ENCODE peak calls at places on chromosomes 1 and 21, in nine cellular contexts. T, Z, C, H, W, J, U, Y and A are unnamed samples.

GRCh38 chr1:234610061-234610581 is at the start of gene IRF2BP2:
- DNase-seq in H (peak), Z (no peak), T (peak), J (peak), Y (peak), W (peak), C (peak), U (peak), A (peak)

GRCh38 chr1:5881526-5882222 is 110.6 kb downstream of the NPHP4 start:
- DNase-seq in W (no peak), C (no peak), H (no peak), J (no peak), Y (no peak), T (no peak), Z (no peak), U (peak), A (no peak)

GRCh38 chr1:157963713-157964112 is 29.7 kb upstream of the KIRREL1 start:
- DNase-seq in Z (no peak), Y (peak), J (peak), U (peak), C (peak), H (peak), W (peak), T (peak), A (no peak)

GRCh38 chr1:178093150-178093957 is 550 bp upstream of the RASAL2 start:
- DNase-seq in T (peak), U (peak), H (peak), C (peak), Y (peak), W (peak), Z (peak), J (peak), A (peak)

GRCh38 chr1:43729816-43730463 is 22.6 kb downstream of the ST3GAL3 start:
- DNase-seq in C (no peak), J (no peak), Y (peak), T (peak), U (no peak), H (no peak), W (no peak), Z (no peak), A (no peak)

GRCh38 chr21:16330340-16331319 is 600.8 kb downstream of the USP25 start:
- DNase-seq in Y (peak), Z (no peak), J (no peak), C (peak), H (peak), W (no peak), T (peak), U (no peak), A (no peak)

GRCh38 chr21:41477641-41478318 is 30.2 kb downstream of the TMPRSS2 start:
- DNase-seq in T (no peak), C (no peak), Y (peak), U (no peak), W (no peak), Z (no peak), J (no peak), H (no peak), A (no peak)

GRCh38 chr1:18955442-18956188 is 861 bp downstream of the IFFO2 start:
- DNase-seq in C (peak), W (no peak), J (peak), U (peak), Y (peak), Z (no peak), H (peak), T (no peak), A (no peak)

GRCh38 chr1:227883073-227883520 is 64.6 kb downstream of the WNT9A start:
- DNase-seq in Z (no peak), J (no peak), Y (no peak), T (no peak), W (peak), H (no peak), C (no peak), U (peak), A (peak)

GRCh38 chr1:27686223-27686990 is 14.4 kb upstream of the IFI6 start:
- DNase-seq in Y (peak), C (no peak), T (no peak), W (no peak), Z (no peak), J (peak), H (no peak), U (no peak), A (no peak)

GRCh38 chr1:159804924-159805323 is 2.8 kb downstream of the FCRL6 start:
- DNase-seq in C (no peak), J (no peak), W (no peak), T (peak), U (no peak), Z (no peak), Y (no peak), H (peak), A (no peak)

GRCh38 chr1:207336559-207337467 is 15.3 kb downstream of the CD55 start:
- DNase-seq in U (no peak), T (peak), Y (no peak), C (no peak), J (no peak), H (peak), Z (no peak), W (no peak), A (no peak)

GRCh38 chr1:157311730-157312269 is 173.6 kb upstream of the ETV3 start:
- DNase-seq in T (no peak), Z (no peak), H (no peak), Y (no peak), U (no peak), W (no peak), C (no peak), J (no peak), A (peak)

GRCh38 chr1:118247593-118247992 is 62.6 kb upstream of the SPAG17 start:
- DNase-seq in T (peak), W (no peak), Z (no peak), Y (peak), C (no peak), H (peak), J (no peak), U (no peak), A (no peak)

GRCh38 chr1:63454269-63454668 is 68.8 kb downstream of the ITGB3BP start:
- DNase-seq in J (no peak), Z (no peak), U (no peak), Y (peak), W (no peak), C (peak), H (peak), T (peak), A (no peak)

GRCh38 chr1:207579436-207579799 is 65.5 kb upstream of the CR1L start:
- DNase-seq in W (no peak), H (peak), Y (peak), U (no peak), J (peak), T (peak), Z (no peak), C (peak), A (no peak)

GRCh38 chr1:150562384-150563339 is 13.5 kb downstream of the ADAMTSL4 start:
- DNase-seq in W (no peak), J (peak), H (peak), C (peak), T (no peak), Z (peak), Y (peak), U (peak), A (peak)

GRCh38 chr1:225877570-225877969 is 4.6 kb downstream of the TMEM63A start:
- DNase-seq in U (peak), Z (no peak), W (peak), T (peak), C (peak), H (peak), J (peak), Y (peak), A (no peak)

GRCh38 chr1:8184301-8184700 is 133.6 kb upstream of the SLC45A1 start:
- DNase-seq in U (no peak), J (no peak), H (peak), C (no peak), Z (no peak), Y (no peak), W (no peak), T (no peak), A (no peak)

GRCh38 chr21:29130234-29130993 is at the start of gene MAP3K7CL:
- DNase-seq in T (peak), Z (peak), J (peak), Y (no peak), W (peak), U (peak), H (peak), C (no peak), A (peak)

GRCh38 chr1:181174860-181175259 is 86.4 kb downstream of the IER5 start:
- DNase-seq in T (no peak), Y (no peak), C (no peak), Z (peak), J (no peak), H (no peak), W (peak), U (no peak), A (no peak)

GRCh38 chr1:159957824-159958268 is 3.8 kb upstream of the SLAMF9 start:
- DNase-seq in U (no peak), J (no peak), W (no peak), T (no peak), Y (no peak), C (no peak), Z (peak), H (no peak), A (peak)

GRCh38 chr1:111906111-111906510 is 83.4 kb downstream of the KCND3 start:
- DNase-seq in U (no peak), H (no peak), C (no peak), Y (no peak), Z (no peak), W (no peak), J (no peak), T (no peak), A (no peak)

GRCh38 chr1:8370928-8371327 is 53.0 kb downstream of the SLC45A1 start:
- DNase-seq in W (no peak), H (no peak), T (peak), Y (no peak), Z (no peak), J (no peak), U (peak), C (no peak), A (no peak)

GRCh38 chr1:18938008-18938706 is 18.3 kb downstream of the IFFO2 start:
- DNase-seq in T (no peak), Z (no peak), H (no peak), C (no peak), U (no peak), J (no peak), Y (no peak), W (no peak), A (no peak)

GRCh38 chr1:106232128-106232527 is 824.3 kb upstream of the PRMT6 start:
- DNase-seq in U (no peak), H (peak), C (no peak), T (no peak), Z (no peak), W (no peak), Y (no peak), J (no peak), A (no peak)
- H3K4me3 ChIP-seq in U (no peak), H (no peak), C (no peak), T (no peak), Z (no peak), W (no peak), Y (no peak), J (no peak), A (no peak)

GRCh38 chr1:29358183-29358582 is 121.9 kb downstream of the PTPRU start:
- DNase-seq in H (no peak), Y (no peak), J (no peak), W (no peak), C (no peak), T (no peak), Z (no peak), U (no peak), A (no peak)
- H3K27ac ChIP-seq in H (no peak), Y (no peak), J (no peak), W (no peak), C (no peak), T (no peak), Z (no peak), U (no peak), A (no peak)

GRCh38 chr1:51086496-51087271 is 15.3 kb upstream of the C1orf185 start:
- DNase-seq in T (no peak), U (no peak), Z (no peak), C (no peak), H (no peak), W (no peak), J (no peak), Y (no peak), A (no peak)
- TF ChIP-seq CTCF in T (no peak), U (no peak), Z (no peak), C (no peak), H (peak), W (no peak), J (no peak), Y (no peak), A (no peak)

GRCh38 chr1:32702599-32703478 is at the start of gene SYNC:
- DNase-seq in J (peak), W (no peak), C (no peak), Z (no peak), T (peak), U (peak), Y (peak), H (peak), A (peak)

GRCh38 chr1:32701421-32701911 is 1.1 kb downstream of the SYNC start:
- DNase-seq in J (peak), Y (no peak), H (no peak), W (no peak), Z (no peak), U (peak), C (no peak), T (no peak), A (no peak)

GRCh38 chr1:32705516-32705915 is 2.9 kb upstream of the SYNC start:
- DNase-seq in H (no peak), T (no peak), Y (no peak), W (no peak), C (no peak), Z (no peak), U (peak), J (no peak), A (no peak)

GRCh38 chr1:32703479-32704291 is 1.1 kb upstream of the SYNC start:
- DNase-seq in J (no peak), H (peak), Y (peak), T (peak), U (peak), W (no peak), C (no peak), Z (no peak), A (peak)

GRCh38 chr1:32701951-32702598 is 495 bp downstream of the SYNC start:
- DNase-seq in W (no peak), T (peak), H (peak), U (peak), J (no peak), Y (peak), C (peak), Z (no peak), A (peak)
- H3K4me3 ChIP-seq in W (peak), T (peak), H (peak), U (peak), J (peak), Y (peak), C (peak), Z (peak), A (peak)

DNA sequence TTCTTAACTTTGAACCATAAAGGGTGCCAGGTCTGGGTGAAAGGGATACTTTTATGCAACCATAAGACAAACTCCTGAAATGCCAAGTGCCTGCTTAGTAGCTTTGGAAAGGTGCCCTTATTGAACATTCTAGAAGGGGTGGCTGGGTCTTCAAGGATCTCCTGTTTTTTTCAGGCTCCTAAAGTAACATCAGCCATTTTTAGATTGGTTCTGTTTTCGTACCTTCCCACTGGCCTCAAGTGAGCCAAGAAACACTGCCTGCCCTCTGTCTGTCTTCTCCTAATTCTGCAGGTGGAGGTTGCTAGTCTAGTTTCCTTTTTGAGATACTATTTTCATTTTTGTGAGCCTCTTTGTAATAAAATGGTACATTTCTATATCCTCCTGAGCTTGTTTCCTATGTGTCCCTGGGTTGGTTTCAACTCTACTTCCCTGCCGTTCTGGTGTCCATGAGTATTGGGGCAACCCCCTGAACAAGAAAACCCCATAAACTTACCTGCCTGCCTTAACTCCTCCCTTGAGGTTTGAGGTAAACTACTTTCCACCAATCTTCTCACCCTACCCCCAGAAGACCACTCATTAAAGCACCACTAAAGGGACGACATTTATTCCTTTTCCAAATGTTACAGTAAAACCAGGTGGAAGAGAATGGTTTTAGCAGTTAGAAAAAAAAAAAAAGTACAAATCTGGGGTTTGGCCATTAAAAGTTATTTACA is 2.6 kb downstream of the MARCKSL1 start:
- DNase-seq in Y (no peak), U (no peak), H (no peak), J (no peak), T (no peak), W (no peak), C (no peak), Z (no peak), A (no peak)
- H3K27ac ChIP-seq in Y (peak), U (no peak), H (no peak), J (peak), T (no peak), W (no peak), C (no peak), Z (peak), A (no peak)